ENCODE peak calls at places on chromosomes 1 and 21, in five cellular contexts. One of them, this sample, is unnamed.
A peak's percentile ranks its signal among the peaks of the same experiment; 100 is the strongest.

GRCh38 chr1:54887665-54888071 is 673 bp upstream of the DHCR24 start:
- DNase-seq in Panc1: no peak
- DNase-seq in dermis blood vessel endothelial cell: no peak
- DNase-seq in endothelial cell: peak; percentile 10
- DNase-seq in foreskin melanocyte: no peak
- DNase-seq in this sample: no peak

GRCh38 chr1:232184561-232185530 is 445.1 kb downstream of the SIPA1L2 start:
- DNase-seq in foreskin melanocyte: no peak
- DNase-seq in Panc1: no peak
- DNase-seq in dermis blood vessel endothelial cell: peak; percentile 10
- DNase-seq in endothelial cell: no peak
- DNase-seq in this sample: no peak

GRCh38 chr1:27538793-27539192 is 48.8 kb upstream of the WASF2 start:
- DNase-seq in endothelial cell: no peak
- DNase-seq in foreskin melanocyte: no peak
- DNase-seq in Panc1: no peak
- DNase-seq in dermis blood vessel endothelial cell: no peak
- DNase-seq in this sample: peak; percentile 16

GRCh38 chr1:25120286-25120685 is 112.0 kb downstream of the SYF2 start:
- DNase-seq in dermis blood vessel endothelial cell: no peak
- DNase-seq in Panc1: no peak
- DNase-seq in foreskin melanocyte: no peak
- DNase-seq in endothelial cell: no peak
- DNase-seq in this sample: no peak

GRCh38 chr21:33080376-33080775 is 10.4 kb downstream of the OLIG1 start:
- DNase-seq in endothelial cell: no peak
- DNase-seq in dermis blood vessel endothelial cell: no peak
- DNase-seq in foreskin melanocyte: no peak
- DNase-seq in Panc1: no peak
- DNase-seq in this sample: peak; percentile 17

GRCh38 chr1:52727114-52727586 is 897 bp downstream of the ZYG11B start:
- DNase-seq in dermis blood vessel endothelial cell: peak; percentile 20
- DNase-seq in endothelial cell: peak; percentile 11
- DNase-seq in Panc1: no peak
- DNase-seq in foreskin melanocyte: no peak
- DNase-seq in this sample: peak; percentile 48

GRCh38 chr1:89739013-89739843 is 81.6 kb upstream of the LRRC8D start:
- DNase-seq in foreskin melanocyte: no peak
- DNase-seq in endothelial cell: no peak
- DNase-seq in Panc1: no peak
- DNase-seq in dermis blood vessel endothelial cell: no peak
- DNase-seq in this sample: no peak

GRCh38 chr1:179493323-179493722 is 82.4 kb downstream of the NPHS2 start:
- DNase-seq in foreskin melanocyte: no peak
- DNase-seq in endothelial cell: no peak
- DNase-seq in Panc1: no peak
- DNase-seq in dermis blood vessel endothelial cell: no peak
- DNase-seq in this sample: no peak

GRCh38 chr1:65630855-65631254 is 161.8 kb upstream of the PDE4B start:
- DNase-seq in endothelial cell: no peak
- DNase-seq in foreskin melanocyte: no peak
- DNase-seq in Panc1: no peak
- DNase-seq in dermis blood vessel endothelial cell: peak; percentile 43
- DNase-seq in this sample: no peak

GRCh38 chr1:114153621-114154145 is at the start of gene SYT6:
- DNase-seq in dermis blood vessel endothelial cell: no peak
- DNase-seq in endothelial cell: peak; percentile 34
- DNase-seq in Panc1: no peak
- DNase-seq in foreskin melanocyte: no peak
- DNase-seq in this sample: no peak

GRCh38 chr1:1232801-1233566 is 947 bp downstream of the B3GALT6 start:
- DNase-seq in dermis blood vessel endothelial cell: no peak
- DNase-seq in Panc1: no peak
- DNase-seq in foreskin melanocyte: no peak
- DNase-seq in endothelial cell: no peak
- DNase-seq in this sample: no peak

GRCh38 chr1:49694251-49694827 is 329.4 kb downstream of the AGBL4 start:
- DNase-seq in dermis blood vessel endothelial cell: no peak
- DNase-seq in Panc1: no peak
- DNase-seq in foreskin melanocyte: no peak
- DNase-seq in endothelial cell: no peak
- DNase-seq in this sample: no peak

GRCh38 chr1:117511273-117511672 is 94.6 kb upstream of the TENT5C start:
- DNase-seq in endothelial cell: no peak
- DNase-seq in Panc1: no peak
- DNase-seq in dermis blood vessel endothelial cell: no peak
- DNase-seq in foreskin melanocyte: no peak
- DNase-seq in this sample: no peak

GRCh38 chr1:118395430-118396001 is 210.5 kb upstream of the SPAG17 start:
- DNase-seq in Panc1: no peak
- DNase-seq in dermis blood vessel endothelial cell: no peak
- DNase-seq in foreskin melanocyte: no peak
- DNase-seq in endothelial cell: no peak
- DNase-seq in this sample: no peak

This sample was measured in erythroblast.